ENCODE peak calls at places on chromosomes 11 and 22, in nine cellular contexts. C is AG10803, D is dorsolateral prefrontal cortex, U is GM12865, S is endothelial cell, H is stomach, K is glutamatergic neuron, A is endodermal cell, F is AG04450. W is an unnamed sample.

GRCh38 chr11:134119094-134119493 is 50.2 kb downstream of the JAM3 start:
- DNase-seq in C (peak), D (no peak), U (no peak), S (no peak), H (no peak), K (no peak), A (no peak), F (peak), W (no peak)

GRCh38 chr11:131195801-131196517 is 174.5 kb upstream of the NTM start:
- DNase-seq in C (peak), D (no peak), U (no peak), S (no peak), H (peak), K (no peak), A (no peak), F (peak), W (no peak)

GRCh38 chr22:40199223-40199622 is 21.5 kb downstream of the TNRC6B start:
- DNase-seq in C (no peak), D (no peak), U (no peak), S (no peak), H (no peak), K (no peak), A (no peak), F (no peak), W (no peak)

GRCh38 chr11:10382518-10382917 is 72.5 kb upstream of the AMPD3 start:
- DNase-seq in C (no peak), D (no peak), U (peak), S (no peak), H (no peak), K (no peak), A (peak), F (no peak), W (no peak)

GRCh38 chr22:19150482-19151328 is 613 bp upstream of the GSC2 start:
- DNase-seq in C (no peak), D (no peak), U (no peak), S (no peak), H (no peak), K (no peak), A (peak), F (no peak), W (no peak)

GRCh38 chr11:82719316-82719715 is 14.3 kb downstream of the FAM181B start:
- DNase-seq in C (no peak), D (peak), U (no peak), S (no peak), H (no peak), K (no peak), A (no peak), F (no peak), W (no peak)

GRCh38 chr11:62054484-62055121 is 69.2 kb upstream of the INCENP start:
- DNase-seq in C (peak), D (no peak), U (peak), S (no peak), H (peak), K (no peak), A (peak), F (no peak), W (no peak)

GRCh38 chr11:2884424-2884815 is 1.2 kb downstream of the CDKN1C start:
- DNase-seq in C (peak), D (no peak), U (no peak), S (peak), H (peak), K (peak), A (peak), F (no peak), W (no peak)

GRCh38 chr11:131991606-131992005 is 621.2 kb downstream of the NTM start:
- DNase-seq in C (no peak), D (no peak), U (no peak), S (no peak), H (no peak), K (no peak), A (no peak), F (no peak), W (no peak)

GRCh38 chr11:109193880-109194279 is 228.1 kb upstream of the C11orf87 start:
- DNase-seq in C (no peak), D (no peak), U (no peak), S (no peak), H (no peak), K (no peak), A (no peak), F (no peak), W (no peak)

GRCh38 chr11:8442301-8442700 is 151.7 kb downstream of the STK33 start:
- DNase-seq in C (no peak), D (no peak), U (no peak), S (no peak), H (no peak), K (no peak), A (peak), F (no peak), W (no peak)

GRCh38 chr11:100980156-100980555 is 149.5 kb downstream of the PGR start:
- DNase-seq in C (no peak), D (no peak), U (no peak), S (no peak), H (no peak), K (no peak), A (no peak), F (no peak), W (no peak)

GRCh38 chr11:8209208-8209807 is 40.5 kb upstream of the RIC3 start:
- DNase-seq in C (no peak), D (no peak), U (peak), S (no peak), H (peak), K (no peak), A (peak), F (no peak), W (peak)

GRCh38 chr22:35308480-35308945 is 8.8 kb downstream of the TOM1 start:
- DNase-seq in C (no peak), D (no peak), U (peak), S (peak), H (no peak), K (no peak), A (no peak), F (no peak), W (no peak)

GRCh38 chr11:116773203-116774112 is 671 bp upstream of the BUD13 start:
- DNase-seq in C (no peak), D (no peak), U (peak), S (peak), H (no peak), K (no peak), A (no peak), F (no peak), W (no peak)

DNA sequence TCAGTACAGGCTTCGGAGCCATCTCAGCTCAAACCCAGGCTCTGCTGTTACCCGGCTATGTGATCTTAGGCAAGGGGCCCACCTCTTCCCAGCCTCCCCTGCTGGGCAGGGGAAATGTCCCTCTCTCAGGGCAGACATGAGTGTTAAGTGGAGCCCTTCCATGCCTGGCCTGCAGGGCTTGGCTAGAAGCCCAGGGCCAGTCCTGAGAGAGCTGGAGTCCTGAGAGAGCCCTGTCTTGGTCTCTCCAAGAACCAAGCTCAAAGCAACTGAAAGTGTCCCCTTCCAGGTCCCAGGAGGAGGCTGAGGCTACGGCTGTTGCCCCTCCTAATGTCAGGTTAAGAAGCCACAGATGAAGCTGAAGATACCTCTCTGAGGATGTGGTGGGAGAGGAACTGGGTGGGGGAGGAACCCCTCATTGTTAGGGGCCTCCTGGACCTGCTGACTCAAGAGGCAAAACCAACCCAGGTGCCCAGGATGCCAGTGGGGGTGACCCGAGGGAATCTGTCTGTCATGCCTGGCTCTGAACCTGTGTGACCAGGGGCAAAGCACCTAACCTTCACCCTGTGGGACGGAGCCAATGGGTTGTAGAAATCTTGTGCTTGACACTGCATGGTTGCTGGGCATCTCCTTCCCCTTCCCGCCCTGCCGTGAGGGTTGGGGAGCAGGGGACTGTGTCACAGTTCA is 4.2 kb downstream of the ZP1 start:
- DNase-seq in C (peak), D (no peak), U (no peak), S (no peak), H (peak), K (no peak), A (peak), F (no peak), W (no peak)
- TF ChIP-seq CTCF in C (peak), D (no peak), U (no peak), S (no peak), H (no peak), K (no peak), A (no peak), F (peak), W (no peak)

DNA sequence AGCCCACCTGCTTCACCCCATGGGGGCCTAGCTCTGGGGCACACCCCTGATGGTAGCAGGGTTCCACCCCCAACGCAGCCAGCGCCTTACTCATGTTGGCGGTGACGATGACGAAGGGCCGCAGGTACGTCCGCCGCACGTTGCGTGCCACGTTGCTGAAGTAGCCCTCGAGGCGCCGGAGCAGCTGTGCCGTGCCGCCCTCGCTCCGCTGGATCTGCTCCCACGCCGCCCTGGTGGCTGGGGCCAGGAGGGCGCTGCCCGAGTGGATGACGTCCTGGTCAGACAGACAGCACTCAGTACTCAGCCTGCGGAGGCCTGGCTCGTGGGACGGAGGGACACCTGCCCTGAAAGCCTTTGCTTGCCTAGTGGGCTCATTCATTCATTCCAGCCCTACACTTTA is 50.8 kb downstream of the TRMU start:
- DNase-seq in C (no peak), D (no peak), U (no peak), S (no peak), H (no peak), K (no peak), A (no peak), F (no peak), W (no peak)
- TF ChIP-seq CTCF in C (no peak), D (no peak), U (no peak), S (peak), H (no peak), K (no peak), A (peak), F (peak), W (no peak)

GRCh38 chr22:36728505-36728904 is 25.0 kb upstream of the CACNG2 start:
- DNase-seq in C (no peak), D (no peak), U (no peak), S (no peak), H (no peak), K (no peak), A (peak), F (no peak), W (no peak)
- TF ChIP-seq CTCF in C (no peak), D (no peak), U (no peak), S (no peak), H (no peak), K (no peak), A (no peak), F (no peak), W (no peak)

DNA sequence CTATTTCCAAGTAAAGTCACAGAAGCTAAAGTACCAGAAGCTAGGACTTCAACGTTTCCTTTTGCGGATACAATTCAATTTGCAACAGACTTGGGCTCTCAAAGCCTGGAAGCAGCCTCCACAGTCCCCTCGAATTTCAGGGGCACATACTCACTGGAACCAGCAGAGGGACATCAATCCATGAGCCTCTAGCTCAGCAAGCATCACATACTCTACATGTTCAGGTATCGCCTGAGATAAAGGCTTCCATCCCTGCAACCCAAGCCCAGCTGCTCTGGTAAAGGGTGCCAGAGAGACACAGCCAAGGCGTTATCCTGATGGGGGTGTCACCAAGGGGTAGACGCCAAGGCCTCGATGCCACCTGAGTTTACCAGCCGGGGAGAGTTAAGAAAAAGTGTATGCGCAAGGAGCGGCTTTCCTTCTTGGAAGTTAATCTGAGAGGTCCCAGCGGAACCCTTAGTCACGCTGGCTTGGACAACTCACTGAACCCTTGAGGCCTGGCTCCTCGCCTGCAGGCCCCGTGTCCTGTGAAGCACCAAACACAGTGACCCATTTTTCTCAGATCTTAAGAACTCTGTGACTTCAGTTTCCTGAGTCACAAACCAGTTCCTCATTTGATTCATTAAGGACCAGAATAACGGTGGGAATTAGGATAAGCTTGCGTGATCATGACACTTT is 13.0 kb downstream of the LTO1 start:
- DNase-seq in C (no peak), D (no peak), U (no peak), S (no peak), H (no peak), K (no peak), A (peak), F (no peak), W (no peak)
- TF ChIP-seq CTCF in C (peak), D (no peak), U (no peak), S (peak), H (no peak), K (peak), A (peak), F (peak), W (no peak)

DNA sequence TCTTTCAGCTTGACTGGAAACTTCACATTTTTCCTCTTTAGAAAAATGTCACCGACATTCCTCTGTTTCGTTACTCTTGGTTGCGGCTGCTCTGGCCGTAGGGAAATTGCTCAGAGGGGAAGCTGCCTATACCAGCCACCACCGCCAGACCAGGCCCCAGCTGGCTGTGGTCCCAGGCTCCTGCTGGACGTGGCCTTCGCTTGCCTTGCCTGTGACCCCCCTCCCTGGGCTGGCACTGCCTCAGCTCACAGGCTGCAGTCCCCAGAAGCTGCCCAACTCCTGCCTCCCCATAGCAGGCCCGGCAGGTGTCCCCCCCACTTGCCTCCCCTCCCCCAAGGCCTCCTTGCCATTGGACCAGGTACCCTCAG is 197.7 kb downstream of the MN1 start:
- DNase-seq in C (peak), D (no peak), U (no peak), S (no peak), H (no peak), K (no peak), A (no peak), F (no peak), W (no peak)
- TF ChIP-seq CTCF in C (no peak), D (no peak), U (no peak), S (no peak), H (no peak), K (no peak), A (no peak), F (no peak), W (no peak)

DNA sequence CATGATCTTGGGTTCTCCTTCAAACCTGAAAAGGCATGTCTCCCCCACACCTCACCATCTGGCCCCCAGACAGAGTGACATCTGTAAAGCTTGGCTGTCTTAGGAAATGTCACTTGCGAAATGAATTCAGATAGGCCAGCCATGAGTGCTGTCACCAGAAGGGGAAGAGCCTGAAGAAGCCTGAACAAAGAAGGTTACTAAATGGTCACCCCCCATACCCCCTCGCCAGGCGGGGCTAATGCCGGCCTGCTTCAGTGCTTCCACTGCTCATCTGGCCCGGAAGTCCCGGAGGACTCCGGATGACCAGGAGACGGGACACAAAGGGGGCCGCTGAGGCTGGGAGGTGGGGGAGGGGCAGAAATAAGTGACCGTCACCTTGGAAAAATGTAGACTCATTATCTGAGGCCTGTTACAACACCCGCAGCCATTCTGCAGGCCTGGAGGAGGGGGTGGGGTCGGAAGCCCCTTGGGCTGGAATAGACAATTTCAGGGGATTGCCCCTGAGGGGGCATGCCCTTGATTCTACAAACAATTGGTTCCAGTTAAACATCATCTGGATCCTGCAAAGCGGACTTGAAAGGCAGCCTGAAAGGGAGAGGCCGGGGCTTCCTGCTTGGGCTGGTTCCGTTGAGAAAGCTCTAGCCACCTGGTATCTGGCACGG is 43.2 kb downstream of the NAT10 start:
- DNase-seq in C (no peak), D (no peak), U (no peak), S (no peak), H (no peak), K (peak), A (no peak), F (no peak), W (no peak)
- TF ChIP-seq CTCF in C (no peak), D (no peak), U (no peak), S (no peak), H (no peak), K (no peak), A (no peak), F (no peak), W (no peak)

W was measured in activated B cell treated with CpG ODN at 0.5 μM for 24 hours.